ENCODE peak calls at places on chromosomes 11 and 22, in eight cellular contexts. W, R, E, O, D, S, G and P are unnamed samples.

GRCh38 chr22:47290706-47291430 is 528.4 kb downstream of the TBC1D22A start:
- DNase-seq in W (no peak), R (no peak), E (no peak), O (no peak), D (no peak), S (no peak), G (no peak), P (peak)

GRCh38 chr11:13120691-13121090 is 111.6 kb downstream of the RASSF10 start:
- DNase-seq in W (no peak), R (no peak), E (no peak), O (no peak), D (peak), S (peak), G (peak), P (no peak)

GRCh38 chr22:19103881-19104821 is 18.1 kb downstream of the DGCR2 start:
- DNase-seq in W (no peak), R (no peak), E (no peak), O (no peak), D (no peak), S (peak), G (peak), P (no peak)

GRCh38 chr11:1131033-1131911 is 26.5 kb upstream of the MUC5AC start:
- DNase-seq in W (no peak), R (peak), E (peak), O (no peak), D (no peak), S (no peak), G (no peak), P (no peak)

GRCh38 chr11:65870706-65871681 is 1.6 kb downstream of the EFEMP2 start:
- DNase-seq in W (no peak), R (no peak), E (no peak), O (no peak), D (no peak), S (peak), G (no peak), P (no peak)

GRCh38 chr11:128555606-128556005 is 31.8 kb downstream of the ETS1 start:
- DNase-seq in W (no peak), R (no peak), E (no peak), O (no peak), D (peak), S (peak), G (peak), P (no peak)

GRCh38 chr11:74932169-74932568 is 16.7 kb downstream of the XRRA1 start:
- DNase-seq in W (no peak), R (peak), E (no peak), O (no peak), D (peak), S (peak), G (peak), P (no peak)

GRCh38 chr11:76588455-76589325 is 81.9 kb downstream of the LRRC32 start:
- DNase-seq in W (peak), R (peak), E (peak), O (no peak), D (no peak), S (peak), G (no peak), P (peak)

GRCh38 chr11:72037554-72038311 is 39.0 kb downstream of the IL18BP start:
- DNase-seq in W (peak), R (no peak), E (no peak), O (no peak), D (no peak), S (peak), G (peak), P (no peak)

GRCh38 chr11:101034076-101034475 is 95.5 kb downstream of the PGR start:
- DNase-seq in W (no peak), R (no peak), E (no peak), O (peak), D (no peak), S (no peak), G (peak), P (no peak)

GRCh38 chr11:111923351-111923788 is 4.7 kb downstream of the C11orf52 start:
- DNase-seq in W (no peak), R (no peak), E (no peak), O (no peak), D (peak), S (peak), G (peak), P (no peak)